ENCODE peak calls at places on chromosomes 11 and 22, in six cellular contexts. F is ovary; W is brain microvascular endothelial cell; E is CD8-positive, alpha-beta memory T cell; Y is esophagus squamous epithelium; J is heart right ventricle. B is an unnamed sample.
A peak's percentile ranks its signal among the peaks of the same experiment; 100 is the strongest.

GRCh38 chr11:47532597-47533213 is 20.2 kb downstream of the CELF1 start:
- DNase-seq in E (no peak), W (no peak), Y (no peak), F (no peak), J (no peak), B (no peak)

GRCh38 chr11:110470716-110471115 is 41.0 kb downstream of the FDX1 start:
- DNase-seq in Y (no peak), W (no peak), F (no peak), E (no peak), J (no peak), B (no peak)

GRCh38 chr22:32644252-32645100 is 157.0 kb upstream of the TIMP3 start:
- DNase-seq in E (peak; percentile 17), Y (no peak), W (peak; percentile 25), J (peak; percentile 65), F (peak; percentile 55), B (no peak)

GRCh38 chr11:107591098-107591445 is at the start of gene ELMOD1:
- DNase-seq in Y (no peak), J (peak; percentile 57), W (peak; percentile 24), F (peak; percentile 50), E (peak; percentile 21), B (no peak)

GRCh38 chr11:121564948-121565684 is 112.3 kb upstream of the SORL1-AS1 start:
- DNase-seq in E (no peak), Y (no peak), W (no peak), F (no peak), J (no peak), B (no peak)

GRCh38 chr11:3877252-3878035 is 22.0 kb downstream of the STIM1 start:
- DNase-seq in J (no peak), W (no peak), E (no peak), Y (no peak), F (no peak), B (no peak)

GRCh38 chr11:79437274-79437980 is 3.4 kb downstream of the TENM4 start:
- DNase-seq in W (no peak), F (peak; percentile 91), E (no peak), J (peak; percentile 75), Y (no peak), B (no peak)

GRCh38 chr11:48024635-48025071 is 44.3 kb downstream of the PTPRJ start:
- DNase-seq in F (no peak), Y (no peak), E (no peak), W (no peak), J (no peak), B (no peak)

GRCh38 chr22:22070371-22070824 is 87.8 kb upstream of the TOP3B start:
- DNase-seq in J (no peak), Y (no peak), E (no peak), F (no peak), W (no peak), B (no peak)

GRCh38 chr11:74694536-74694935 is 36.7 kb downstream of the CHRDL2 start:
- DNase-seq in E (no peak), F (no peak), Y (no peak), J (no peak), W (no peak), B (no peak)

GRCh38 chr22:46703996-46704370 is 34.1 kb downstream of the CERK start:
- DNase-seq in W (no peak), F (no peak), J (no peak), E (no peak), Y (no peak), B (no peak)

GRCh38 chr11:130523609-130524008 is 75.2 kb downstream of the ADAMTS15 start:
- DNase-seq in F (no peak), J (peak; percentile 33), E (no peak), Y (no peak), W (peak; percentile 77), B (peak; percentile 67)

GRCh38 chr11:95392644-95393043 is 161.6 kb upstream of the SESN3 start:
- DNase-seq in F (no peak), J (no peak), E (no peak), Y (no peak), W (no peak), B (no peak)

GRCh38 chr11:72828081-72828567 is 13.9 kb downstream of the ATG16L2 start:
- DNase-seq in W (no peak), Y (no peak), E (no peak), F (peak; percentile 41), J (no peak), B (no peak)

GRCh38 chr11:36376888-36377758 is 81.0 kb downstream of the PRR5L start:
- DNase-seq in J (peak; percentile 60), Y (no peak), E (peak; percentile 2), F (peak; percentile 78), W (peak; percentile 40), B (no peak)

GRCh38 chr22:19522881-19523239 is 1.4 kb downstream of the CLDN5 start:
- DNase-seq in J (peak; percentile 14), W (no peak), E (no peak), Y (no peak), F (no peak), B (no peak)

GRCh38 chr22:19523240-19524169 is 705 bp downstream of the CLDN5 start:
- DNase-seq in J (no peak), F (no peak), Y (no peak), W (no peak), E (no peak), B (no peak)

GRCh38 chr22:19524170-19525115 is at the start of gene CLDN5:
- DNase-seq in W (no peak), Y (no peak), E (no peak), J (peak; percentile 69), F (no peak), B (no peak)

GRCh38 chr22:19520566-19521305 is 3.5 kb downstream of the CLDN5 start:
- DNase-seq in E (no peak), Y (no peak), W (no peak), F (no peak), J (no peak), B (no peak)

DNA sequence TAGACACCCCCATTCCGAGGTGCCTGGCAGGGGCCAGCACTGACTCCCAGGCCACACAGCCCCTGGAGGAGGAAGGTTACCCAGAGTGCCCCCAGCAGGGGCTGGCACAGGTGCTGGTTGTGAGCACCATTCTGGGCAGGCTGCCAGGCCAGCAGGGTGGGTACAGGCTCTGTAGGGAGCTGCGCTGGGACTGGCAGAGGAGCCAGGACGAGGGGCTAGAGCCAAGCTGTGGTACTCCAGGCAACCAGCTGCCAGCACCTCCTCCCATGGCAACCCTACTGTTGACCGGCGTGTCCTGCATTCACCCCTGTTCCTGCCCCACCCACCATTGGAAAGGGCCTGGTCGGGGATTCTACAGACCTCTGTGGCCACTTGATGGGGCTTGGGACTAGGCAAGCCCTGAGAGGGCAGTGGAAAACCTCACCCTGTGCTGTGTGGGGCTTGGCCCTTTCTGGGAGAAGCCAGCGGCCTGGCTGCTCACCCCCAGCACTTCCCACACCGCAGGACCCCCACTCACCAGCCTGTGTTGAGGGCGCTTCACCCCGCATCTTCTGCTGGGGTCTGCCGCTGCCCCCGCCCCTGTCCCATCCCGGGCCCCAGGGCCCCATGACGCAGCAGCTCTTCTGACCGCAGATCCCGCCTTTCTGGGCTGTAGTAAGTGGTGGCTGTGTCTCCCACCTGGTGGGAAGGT is 1.9 kb downstream of the CLDN5 start:
- DNase-seq in Y (no peak), F (no peak), W (no peak), E (no peak), J (peak; percentile 71), B (no peak)
- H3K27me3 ChIP-seq in Y (peaks cover 5% of the 10 kb centered on the region), F (no peaks in the 10 kb centered on the region), W (peaks cover 8% of the 10 kb centered on the region), E (peaks cover 7% of the 10 kb centered on the region), J (peaks cover 30% of the 10 kb centered on the region), B (peaks cover 23% of the 10 kb centered on the region)

DNA sequence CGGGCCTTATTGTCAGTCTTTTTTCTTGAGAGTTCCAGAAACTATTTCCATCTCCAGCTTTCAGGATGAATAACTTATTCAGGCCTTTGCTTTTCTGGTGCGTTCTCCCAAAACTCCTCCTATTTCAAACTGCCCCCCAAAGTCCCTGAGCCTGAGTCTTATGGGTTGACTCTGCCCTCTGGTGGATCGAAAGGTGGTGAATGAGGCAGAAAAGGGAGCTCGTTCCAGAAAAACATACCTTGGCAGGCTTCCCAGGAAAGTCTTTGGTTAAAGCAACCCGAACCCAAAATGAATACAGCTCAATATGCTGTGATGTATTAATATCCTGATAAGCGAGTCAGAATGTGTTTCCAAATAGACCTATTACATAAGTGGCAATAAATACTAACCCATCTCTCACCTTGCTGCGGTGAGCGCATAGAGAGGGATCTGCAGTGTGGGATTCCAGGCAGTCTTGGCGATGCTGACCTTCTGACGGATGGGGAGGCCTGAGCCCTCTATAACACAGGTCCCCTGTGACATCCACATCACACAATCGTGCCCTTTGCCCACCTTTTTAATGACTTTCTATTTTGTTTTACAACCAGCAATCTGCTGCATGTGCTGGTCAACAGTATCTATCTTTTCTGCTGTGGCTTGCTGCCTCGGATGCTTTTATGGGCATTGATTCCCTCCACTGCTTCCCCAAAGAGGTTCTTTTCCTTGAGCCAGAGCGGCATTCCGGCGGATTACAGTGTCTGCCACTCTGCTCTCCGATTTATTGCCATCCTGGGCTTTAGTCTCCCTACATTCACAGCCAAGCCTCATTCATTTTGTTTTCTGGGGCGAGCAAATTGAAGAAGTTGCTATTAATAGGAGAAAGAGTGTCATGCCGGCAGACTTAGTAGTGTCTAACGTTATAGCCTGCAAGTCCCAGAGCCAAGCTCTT is 756.8 kb downstream of the NTM start:
- DNase-seq in F (no peak), J (no peak), W (peak; percentile 92), Y (no peak), E (no peak), B (peak; percentile 84)
- H3K27ac ChIP-seq in F (no peak overlapping the region), J (no peak overlapping the region), W (peak overlapping the region; percentile 59), Y (no peak overlapping the region), E (no peak overlapping the region), B (peak overlapping the region; percentile 47)

GRCh38 chr22:35540600-35541253 is at the start of gene RASD2:
- DNase-seq in F (peak; percentile 59), W (no peak), E (no peak), J (peak; percentile 61), Y (no peak), B (no peak)

GRCh38 chr22:35542972-35543516 is 2.4 kb downstream of the RASD2 start:
- DNase-seq in F (no peak), W (no peak), E (no peak), Y (no peak), J (no peak), B (no peak)

GRCh38 chr22:35542157-35542971 is 1.7 kb downstream of the RASD2 start:
- DNase-seq in E (no peak), W (no peak), J (no peak), Y (no peak), F (no peak), B (no peak)

GRCh38 chr22:35539910-35540599 is 576 bp upstream of the RASD2 start:
- DNase-seq in Y (no peak), E (peak; percentile 66), J (peak; percentile 77), W (no peak), F (peak; percentile 78), B (no peak)

GRCh38 chr22:35541254-35541748 is 670 bp downstream of the RASD2 start:
- DNase-seq in J (no peak), W (no peak), E (no peak), F (no peak), Y (no peak), B (no peak)
- H3K4me3 ChIP-seq in J (peak overlapping the region; percentile 59), W (no peak overlapping the region), E (peak overlapping the region; percentile 15), F (peak overlapping the region; percentile 46), Y (peak overlapping the region; percentile 29), B (peak overlapping the region; percentile 21)

DNA sequence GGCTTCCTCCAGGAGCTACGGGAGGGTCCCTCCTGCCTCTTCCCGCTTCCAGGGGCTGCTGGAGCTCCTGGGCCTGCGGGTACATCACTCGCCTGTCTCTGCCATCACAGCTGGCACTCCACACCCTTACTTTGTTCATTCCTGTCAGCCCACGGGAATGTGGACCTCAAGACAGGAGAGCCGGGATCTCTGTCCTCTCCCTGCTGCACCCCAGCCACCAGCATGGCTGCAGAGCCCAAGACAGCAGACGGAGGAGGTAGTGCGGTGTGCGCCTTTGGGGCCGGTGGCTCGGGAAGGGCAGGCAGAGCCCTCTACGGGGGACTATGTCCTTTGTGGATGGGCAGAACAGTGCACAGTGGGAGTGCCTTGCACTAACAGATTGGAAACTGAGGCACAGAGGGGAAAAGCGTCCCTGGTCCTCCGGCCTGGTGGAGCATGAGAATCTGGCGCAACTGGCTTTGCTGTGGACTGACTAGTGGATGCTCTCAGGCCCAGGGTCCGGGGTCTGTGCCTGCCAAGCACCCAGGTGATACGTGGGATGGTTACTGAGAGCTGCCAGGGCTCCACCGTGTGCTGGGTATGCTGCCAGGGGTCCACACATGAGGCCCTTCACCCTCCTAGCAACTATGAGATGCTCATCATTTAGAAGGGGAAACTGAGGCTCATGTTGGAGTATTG is 47.3 kb downstream of the IGF2 start:
- DNase-seq in J (no peak), E (no peak), W (no peak), F (no peak), Y (no peak), B (no peak)
- H3K27me3 ChIP-seq in J (no peaks in the 10 kb centered on the region), E (no peaks in the 10 kb centered on the region), W (no peaks in the 10 kb centered on the region), F (no peaks in the 10 kb centered on the region), Y (no peaks in the 10 kb centered on the region), B (no peaks in the 10 kb centered on the region)

B was measured in AG04450.